ENCODE peak calls at places on chromosomes 5 and 9, in eight cellular contexts. U is stimulated activated CD8-positive, alpha-beta memory T cell treated with anti-CD3 and anti-CD28 coated beads, Interleukin-15, amount 100 ng/mL, for 1 hour; V is PC-9; S is activated CD4-positive, alpha-beta T cell treated with anti-CD3 and anti-CD28 coated beads for 24 hours; O is HepG2; X is retinal pigment epithelial cell; R is GM12891; E is hypothalamus. T is an unnamed sample.
A peak's percentile ranks its signal among the peaks of the same experiment; 100 is the strongest.

GRCh38 chr9:125744616-125745387 is 2.4 kb upstream of the PBX3 start:
- DNase-seq in R (no peak), X (peak; percentile 97), V (no peak), E (no peak), S (no peak), O (no peak), U (no peak), T (peak; percentile 81)

GRCh38 chr5:177537389-177538361 is 16.7 kb downstream of the FAM193B start:
- DNase-seq in V (no peak), E (no peak), R (no peak), S (no peak), O (no peak), U (no peak), X (no peak), T (peak; percentile 88)

GRCh38 chr5:38060354-38060753 is 198.0 kb upstream of the EGFLAM start:
- DNase-seq in V (no peak), U (no peak), S (no peak), E (no peak), R (no peak), O (peak; percentile 80), X (peak; percentile 38), T (peak; percentile 27)

GRCh38 chr5:147522435-147522834 is 12.6 kb upstream of the DPYSL3 start:
- DNase-seq in X (peak; percentile 42), R (no peak), E (no peak), V (no peak), O (no peak), S (no peak), U (no peak), T (no peak)

GRCh38 chr9:37775216-37775919 is 9.5 kb downstream of the EXOSC3 start:
- DNase-seq in E (no peak), S (no peak), R (no peak), V (no peak), U (no peak), X (no peak), O (no peak), T (no peak)

GRCh38 chr9:34690983-34691382 is at the start of gene CCL19:
- DNase-seq in R (no peak), O (no peak), E (no peak), U (no peak), V (no peak), X (no peak), S (no peak), T (no peak)

GRCh38 chr5:180644825-180645608 is 4.4 kb downstream of the FLT4 start:
- DNase-seq in R (peak; percentile 13), S (no peak), V (no peak), X (no peak), E (no peak), O (no peak), U (no peak), T (no peak)

GRCh38 chr5:177457239-177458121 is 10.9 kb downstream of the PRR7 start:
- DNase-seq in R (peak; percentile 96), V (peak; percentile 84), S (no peak), O (peak; percentile 97), X (peak; percentile 95), E (peak; percentile 56), U (no peak), T (peak; percentile 96)

GRCh38 chr5:116938488-116938887 is 363.9 kb upstream of the SEMA6A start:
- DNase-seq in V (no peak), X (no peak), E (no peak), U (no peak), S (no peak), O (no peak), R (no peak), T (no peak)

GRCh38 chr5:33776151-33776550 is 115.6 kb downstream of the ADAMTS12 start:
- DNase-seq in O (no peak), E (no peak), S (no peak), X (no peak), R (no peak), U (no peak), V (no peak), T (no peak)

GRCh38 chr9:73080110-73080683 is 71.5 kb upstream of the ANXA1 start:
- DNase-seq in U (no peak), R (no peak), X (no peak), O (no peak), E (no peak), S (no peak), V (no peak), T (peak; percentile 7)

GRCh38 chr9:120071760-120072159 is 508.2 kb downstream of the CDK5RAP2 start:
- DNase-seq in E (no peak), R (no peak), V (no peak), U (no peak), X (no peak), S (no peak), O (no peak), T (no peak)

GRCh38 chr5:62137628-62138027 is 168.4 kb upstream of the KIF2A start:
- DNase-seq in R (no peak), V (no peak), E (no peak), O (no peak), X (no peak), U (no peak), S (no peak), T (no peak)

GRCh38 chr9:88818495-88819201 is 172.6 kb upstream of the S1PR3 start:
- DNase-seq in U (no peak), S (no peak), R (no peak), E (no peak), X (no peak), O (no peak), V (peak; percentile 43), T (peak; percentile 89)

GRCh38 chr9:18756712-18757125 is 276.3 kb downstream of the SAXO1 start:
- DNase-seq in O (peak; percentile 8), V (no peak), E (no peak), U (no peak), X (no peak), S (no peak), R (no peak), T (no peak)

GRCh38 chr5:94621763-94622162 is 3.3 kb downstream of the SLF1 start:
- DNase-seq in S (no peak), E (no peak), U (no peak), O (no peak), X (no peak), V (no peak), R (no peak), T (peak; percentile 9)

GRCh38 chr5:126998895-126999570 is 31.3 kb downstream of the MARCHF3 start:
- DNase-seq in E (no peak), V (no peak), R (no peak), S (no peak), U (no peak), O (no peak), X (no peak), T (no peak)

GRCh38 chr5:43773032-43773830 is 170.3 kb downstream of the NNT start:
- DNase-seq in O (peak; percentile 35), U (no peak), E (no peak), X (peak; percentile 37), S (no peak), R (no peak), V (no peak), T (peak; percentile 91)

GRCh38 chr5:154230526-154230925 is 40.0 kb downstream of the GALNT10 start:
- DNase-seq in X (no peak), R (no peak), E (no peak), O (no peak), V (no peak), U (no peak), S (no peak), T (no peak)

GRCh38 chr9:68750179-68750685 is 45.2 kb downstream of the PIP5K1B start:
- DNase-seq in U (no peak), E (no peak), V (no peak), O (no peak), S (no peak), R (no peak), X (peak; percentile 46), T (no peak)

GRCh38 chr5:171313481-171314206 is 4.6 kb downstream of the TLX3 start:
- DNase-seq in U (no peak), E (no peak), O (no peak), S (no peak), R (no peak), V (no peak), X (no peak), T (no peak)

GRCh38 chr5:180160822-180161221 is 48.2 kb downstream of the RASGEF1C start:
- DNase-seq in U (no peak), R (no peak), V (no peak), E (no peak), X (no peak), O (no peak), S (no peak), T (no peak)

GRCh38 chr5:126858441-126858840 is 81.5 kb downstream of the LMNB1 start:
- DNase-seq in S (no peak), O (no peak), X (no peak), E (no peak), R (no peak), V (no peak), U (no peak), T (no peak)

GRCh38 chr5:75234251-75234650 is 2.4 kb downstream of the ANKRD31 start:
- DNase-seq in R (no peak), U (no peak), S (no peak), X (no peak), E (no peak), O (no peak), V (no peak), T (no peak)

GRCh38 chr5:654071-654778 is 38.9 kb downstream of the TPPP start:
- DNase-seq in S (no peak), X (no peak), U (no peak), E (no peak), V (no peak), R (no peak), O (no peak), T (no peak)

GRCh38 chr9:113621309-113621791 is 157.8 kb downstream of the RGS3 start:
- DNase-seq in S (no peak), R (no peak), V (no peak), E (no peak), U (no peak), O (no peak), X (no peak), T (peak; percentile 94)

GRCh38 chr9:21395778-21396717 is 10.8 kb upstream of the IFNA2 start:
- DNase-seq in O (peak; percentile 10), V (peak; percentile 18), X (no peak), R (peak; percentile 16), U (peak; percentile 42), E (peak; percentile 30), S (peak; percentile 31), T (peak; percentile 6)

GRCh38 chr9:14906000-14906399 is 4.2 kb downstream of the FREM1 start:
- DNase-seq in R (no peak), O (no peak), E (no peak), S (no peak), X (no peak), V (no peak), U (no peak), T (no peak)

GRCh38 chr9:37146372-37146771 is 26.0 kb downstream of the ZCCHC7 start:
- DNase-seq in R (no peak), O (no peak), S (no peak), V (no peak), X (no peak), U (no peak), E (no peak), T (no peak)

GRCh38 chr9:135343733-135344522 is 135.7 kb upstream of the PPP1R26 start:
- DNase-seq in E (peak; percentile 17), R (peak; percentile 90), X (no peak), U (no peak), S (peak; percentile 43), O (peak; percentile 16), V (peak; percentile 50), T (no peak)

GRCh38 chr5:13249854-13250253 is 694.6 kb downstream of the DNAH5 start:
- DNase-seq in R (no peak), U (no peak), O (no peak), S (no peak), E (no peak), X (no peak), V (no peak), T (no peak)

GRCh38 chr9:15552641-15553527 is at the start of gene CCDC171:
- DNase-seq in E (peak; percentile 83), S (peak; percentile 79), X (peak; percentile 81), R (peak; percentile 91), U (peak; percentile 60), O (peak; percentile 90), V (peak; percentile 86), T (peak; percentile 95)

GRCh38 chr9:92010705-92011536 is 60.9 kb upstream of the ROR2 start:
- DNase-seq in O (no peak), X (peak; percentile 56), S (no peak), U (no peak), V (no peak), E (no peak), R (no peak), T (peak; percentile 49)

GRCh38 chr9:73137286-73137899 is 14.3 kb upstream of the ANXA1 start:
- DNase-seq in S (no peak), R (no peak), O (no peak), E (no peak), V (no peak), X (peak; percentile 67), U (no peak), T (no peak)